ENCODE peak calls at places on chromosome 6, in eight cellular contexts. G is fibroblast of mammary gland, R is kidney, P is vagina, F is cardiac muscle cell, B is AG10803, H is psoas muscle, T is OCI-LY7. S is an unnamed sample.

GRCh38 chr6:119337762-119338161 is 11.8 kb downstream of the MAN1A1 start:
- DNase-seq in H (no peak), F (no peak), P (no peak), T (no peak), G (no peak), R (no peak), B (no peak), S (no peak)

GRCh38 chr6:25882066-25882496 is 8.0 kb upstream of the SLC17A3 start:
- DNase-seq in B (no peak), F (peak; percentile 30), G (no peak), R (peak; percentile 75), T (no peak), P (no peak), H (no peak), S (no peak)

GRCh38 chr6:85273870-85274269 is 176.0 kb upstream of the NT5E start:
- DNase-seq in T (no peak), H (no peak), B (no peak), R (no peak), F (no peak), G (peak; percentile 17), P (no peak), S (no peak)

GRCh38 chr6:117849087-117849486 is 58.0 kb upstream of the SLC35F1 start:
- DNase-seq in T (no peak), G (no peak), H (no peak), R (no peak), B (no peak), P (no peak), F (no peak), S (no peak)

GRCh38 chr6:27290065-27290849 is 21.8 kb downstream of the POM121L2 start:
- DNase-seq in F (peak; percentile 19), T (no peak), R (no peak), G (peak; percentile 71), H (no peak), B (no peak), P (no peak), S (peak; percentile 16)

GRCh38 chr6:167760979-167761793 is 65.5 kb upstream of the AFDN start:
- DNase-seq in H (no peak), T (no peak), G (peak; percentile 75), B (no peak), F (peak; percentile 40), R (peak; percentile 82), P (no peak), S (peak; percentile 66)

GRCh38 chr6:21132856-21133610 is 460.5 kb upstream of the SOX4 start:
- DNase-seq in B (no peak), T (no peak), P (no peak), R (no peak), G (no peak), F (no peak), H (no peak), S (no peak)

GRCh38 chr6:156933201-156934053 is 156.2 kb downstream of the ARID1B start:
- DNase-seq in P (no peak), F (peak; percentile 59), H (no peak), G (no peak), R (no peak), T (peak; percentile 58), B (no peak), S (no peak)

GRCh38 chr6:107637914-107638313 is 148.0 kb downstream of the SOBP start:
- DNase-seq in H (no peak), F (no peak), B (no peak), G (no peak), P (no peak), T (no peak), R (no peak), S (no peak)

GRCh38 chr6:16670617-16671051 is 90.6 kb downstream of the ATXN1 start:
- DNase-seq in P (no peak), H (no peak), G (no peak), F (no peak), B (no peak), T (no peak), R (no peak), S (no peak)

GRCh38 chr6:16667509-16667908 is 93.8 kb downstream of the ATXN1 start:
- DNase-seq in T (no peak), R (no peak), B (no peak), H (no peak), P (no peak), F (no peak), G (peak; percentile 52), S (no peak)

GRCh38 chr6:16669227-16669626 is 92.0 kb downstream of the ATXN1 start:
- DNase-seq in P (no peak), G (peak; percentile 91), H (no peak), F (no peak), B (peak; percentile 44), R (no peak), T (no peak), S (peak; percentile 72)

GRCh38 chr6:16671302-16672289 is 89.7 kb downstream of the ATXN1 start:
- DNase-seq in F (no peak), B (no peak), R (no peak), G (no peak), T (no peak), H (no peak), P (no peak), S (no peak)

GRCh38 chr6:16670183-16670582 is 91.1 kb downstream of the ATXN1 start:
- DNase-seq in P (no peak), B (peak; percentile 36), G (peak; percentile 68), H (peak; percentile 20), R (no peak), F (peak; percentile 17), T (no peak), S (no peak)
- TF ChIP-seq CTCF in P (no peak), B (no peak), G (no peak), H (no peak), R (no peak), F (no peak), T (no peak), S (no peak)

GRCh38 chr6:152387091-152387490 is 250.1 kb downstream of the SYNE1 start:
- DNase-seq in B (no peak), R (no peak), H (no peak), T (no peak), F (no peak), P (no peak), G (no peak), S (no peak)

GRCh38 chr6:152378154-152378553 is 259.0 kb downstream of the SYNE1 start:
- DNase-seq in B (peak; percentile 78), T (no peak), H (no peak), F (no peak), P (no peak), G (peak; percentile 52), R (no peak), S (no peak)

GRCh38 chr6:152380351-152380767 is 256.8 kb downstream of the SYNE1 start:
- DNase-seq in G (peak; percentile 81), T (no peak), R (no peak), P (no peak), F (peak; percentile 85), B (peak; percentile 95), H (no peak), S (peak; percentile 92)

GRCh38 chr6:152386131-152386530 is 251.0 kb downstream of the SYNE1 start:
- DNase-seq in F (no peak), H (no peak), T (no peak), P (no peak), B (no peak), R (no peak), G (no peak), S (no peak)

DNA sequence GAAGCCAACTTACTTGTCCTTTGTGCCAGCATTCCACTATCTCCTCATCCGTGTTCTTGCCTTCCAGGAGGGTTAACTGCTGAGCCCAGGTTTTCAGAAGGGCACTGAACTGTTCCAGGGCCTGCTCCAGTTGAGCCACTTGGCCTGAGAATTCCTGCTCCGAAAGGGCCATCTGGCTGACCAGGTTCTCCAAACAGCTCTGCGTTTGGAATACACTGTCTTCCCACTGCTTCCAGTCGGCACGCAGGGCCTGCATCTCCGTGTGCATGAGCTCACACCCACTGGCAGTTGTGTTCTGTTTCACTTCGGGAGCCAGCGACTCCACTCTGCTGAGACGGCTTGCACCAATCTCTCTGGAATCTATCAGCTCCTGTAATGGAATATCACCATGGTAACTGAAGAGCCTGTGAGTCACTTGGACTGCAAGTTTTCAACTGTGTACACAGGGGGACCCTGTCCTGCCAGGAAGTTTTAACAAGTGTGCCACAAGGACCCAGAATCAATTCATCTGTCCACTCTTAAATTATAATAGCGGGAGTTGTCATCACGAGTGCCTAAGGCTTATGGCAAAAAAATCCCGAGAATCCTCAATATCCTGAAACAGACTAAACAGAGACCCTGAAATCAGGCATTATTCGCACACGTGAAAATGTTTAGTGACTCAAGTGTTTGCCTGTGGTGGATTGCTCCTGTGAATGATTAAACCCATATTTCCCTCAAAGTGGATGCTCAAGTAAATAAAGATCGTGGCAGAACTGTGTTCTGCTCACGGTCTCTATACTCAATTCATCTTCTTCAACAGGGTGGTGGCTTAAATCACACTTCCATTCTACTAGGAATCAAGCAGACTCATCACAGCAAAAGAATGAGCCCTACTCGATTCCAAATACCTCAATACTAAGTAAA is 255.9 kb downstream of the SYNE1 start:
- DNase-seq in F (peak; percentile 88), T (no peak), R (peak; percentile 93), B (peak; percentile 99), P (no peak), H (peak; percentile 75), G (peak; percentile 95), S (peak; percentile 98)
- H3K4me3 ChIP-seq in F (peak overlapping the region; percentile 60), T (no peak overlapping the region), R (peak overlapping the region; percentile 80), B (peak overlapping the region; percentile 88), P (peak overlapping the region; percentile 48), H (peak overlapping the region; percentile 67), G (peak overlapping the region; percentile 68), S (peak overlapping the region; percentile 91)

GRCh38 chr6:15444881-15445280 is 199.0 kb downstream of the JARID2 start:
- DNase-seq in G (no peak), F (no peak), T (peak; percentile 22), B (no peak), H (no peak), R (no peak), P (no peak), S (no peak)
- TF ChIP-seq CTCF in G (no peak), F (no peak), T (peak; percentile 50), B (no peak), H (no peak), R (peak; percentile 18), P (no peak), S (no peak)

GRCh38 chr6:112160745-112161144 is 73.4 kb downstream of the FAM229B start:
- DNase-seq in G (peak; percentile 36), R (no peak), P (no peak), H (no peak), F (no peak), T (no peak), B (no peak), S (no peak)

DNA sequence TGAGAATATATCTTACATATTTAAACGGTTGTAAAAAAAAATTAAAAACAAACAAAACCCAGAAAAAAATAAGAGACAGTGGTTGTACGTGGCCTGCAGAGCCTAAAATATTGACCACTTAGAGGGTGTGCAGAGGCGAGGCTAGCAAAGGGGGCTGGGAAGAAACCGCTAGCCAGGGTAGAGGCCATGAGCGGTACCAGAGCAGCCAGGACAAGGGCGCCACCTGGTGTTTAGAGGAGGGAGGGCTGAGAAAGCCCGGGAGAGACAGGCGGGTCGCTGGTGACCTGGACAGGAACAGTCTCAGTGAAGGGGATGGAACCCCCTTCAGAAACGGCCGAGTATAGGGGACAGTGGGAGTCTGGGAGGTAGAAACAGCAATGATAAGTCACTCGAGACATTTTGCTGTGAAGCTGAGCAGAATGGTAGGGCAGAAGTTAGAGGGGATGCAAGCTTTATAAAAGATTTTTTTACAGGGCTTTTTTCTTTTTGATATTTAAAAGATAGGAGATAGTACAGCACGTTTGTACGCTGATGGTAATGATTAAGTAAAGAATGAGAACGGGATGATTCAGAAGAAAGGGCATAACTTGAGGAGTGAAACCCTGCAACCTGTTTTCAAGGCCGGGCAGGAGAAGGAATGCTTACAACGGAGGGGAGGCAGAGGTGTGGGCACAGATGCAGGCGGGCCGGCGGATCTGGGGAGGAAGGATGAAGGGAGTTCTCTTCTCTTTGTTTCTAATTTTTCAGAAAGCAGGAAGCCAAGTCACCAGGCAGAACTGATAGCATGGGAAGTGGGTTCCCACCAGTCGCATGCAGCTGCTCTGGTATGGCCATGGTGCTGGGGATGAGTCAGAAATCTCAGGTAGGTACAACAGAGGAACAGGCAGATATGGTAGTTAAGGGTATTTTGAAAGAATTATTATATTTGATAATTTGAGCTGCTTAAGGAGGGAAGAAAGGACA is 76.2 kb downstream of the FAM229B start:
- DNase-seq in R (no peak), G (peak; percentile 28), F (peak; percentile 68), P (no peak), T (peak; percentile 59), B (peak; percentile 26), H (peak; percentile 56), S (peak; percentile 34)
- H3K4me3 ChIP-seq in R (no peak overlapping the region), G (no peak overlapping the region), F (no peak overlapping the region), P (no peak overlapping the region), T (no peak overlapping the region), B (no peak overlapping the region), H (no peak overlapping the region), S (no peak overlapping the region)